ENCODE peak calls at places on chromosomes 13 and 19, in seven cellular contexts. Q is stimulated activated CD8-positive, alpha-beta memory T cell treated with anti-CD3 and anti-CD28 coated beads, Interleukin-15, amount 100 ng/mL, for 4 hours; M is heart left ventricle; R is psoas muscle; Z is HT1080; B is AG04449; C is stimulated activated CD4-positive, alpha-beta T cell treated with anti-CD3 and anti-CD28 coated beads, Interleukin-15, amount 100 ng/mL, for 1 hour. D is an unnamed sample.

GRCh38 chr13:98405690-98406344 is 171.1 kb downstream of the STK24 start:
- DNase-seq in Q (no peak), M (no peak), R (no peak), Z (no peak), B (no peak), C (no peak), D (no peak)

GRCh38 chr19:1355258-1355973 is 28.3 kb upstream of the NDUFS7 start:
- DNase-seq in Q (no peak), M (peak), R (no peak), Z (no peak), B (no peak), C (no peak), D (no peak)

GRCh38 chr13:38417727-38418126 is 68.1 kb downstream of the UFM1 start:
- DNase-seq in Q (no peak), M (no peak), R (no peak), Z (peak), B (no peak), C (no peak), D (no peak)

GRCh38 chr19:1445185-1445931 is 4.6 kb upstream of the APC2 start:
- DNase-seq in Q (peak), M (peak), R (peak), Z (peak), B (no peak), C (peak), D (peak)

GRCh38 chr19:17830567-17831418 is 9.5 kb upstream of the INSL3 start:
- DNase-seq in Q (no peak), M (peak), R (peak), Z (no peak), B (no peak), C (no peak), D (no peak)

GRCh38 chr13:95535243-95535642 is 17.3 kb upstream of the CLDN10 start:
- DNase-seq in Q (no peak), M (no peak), R (no peak), Z (peak), B (no peak), C (no peak), D (no peak)

GRCh38 chr13:65597839-65598818 is 1632.0 kb downstream of the PCDH9 start:
- DNase-seq in Q (no peak), M (no peak), R (no peak), Z (no peak), B (peak), C (no peak), D (no peak)

GRCh38 chr19:42270346-42271044 is 1.4 kb downstream of the CIC start:
- DNase-seq in Q (peak), M (peak), R (peak), Z (peak), B (no peak), C (no peak), D (peak)

GRCh38 chr13:99422556-99423220 is 78.6 kb upstream of the TM9SF2 start:
- DNase-seq in Q (no peak), M (no peak), R (no peak), Z (no peak), B (no peak), C (no peak), D (peak)

D was measured in ascending aorta.